ENCODE peak calls at places on chromosomes 4 and X, in five cellular contexts. One of them, this sample, is unnamed. For H3K4me1, the result is how much of the 10 kb centered on the place peaks cover.

GRCh38 chrX:46465203-46465602 is 80.0 kb downstream of the ZNF674 start:
- DNase-seq in thoracic aorta: no peak
- DNase-seq in fibroblast of lung: no peak
- DNase-seq in OCI-LY7: no peak
- DNase-seq in GM23248: no peak
- DNase-seq in this sample: no peak

GRCh38 chr4:138696058-138696457 is 319.5 kb upstream of the NOCT start:
- DNase-seq in thoracic aorta: no peak
- DNase-seq in fibroblast of lung: no peak
- DNase-seq in OCI-LY7: no peak
- DNase-seq in GM23248: no peak
- DNase-seq in this sample: no peak

GRCh38 chrX:19544693-19545305 is 29.5 kb upstream of the MAP3K15 start:
- DNase-seq in thoracic aorta: no peak
- DNase-seq in fibroblast of lung: peak
- DNase-seq in OCI-LY7: peak
- DNase-seq in GM23248: peak
- DNase-seq in this sample: peak

GRCh38 chr4:114964016-114964415 is 149.4 kb downstream of the NDST4 start:
- DNase-seq in thoracic aorta: no peak
- DNase-seq in fibroblast of lung: no peak
- DNase-seq in OCI-LY7: no peak
- DNase-seq in GM23248: no peak
- DNase-seq in this sample: no peak

GRCh38 chrX:12138366-12139313 is at the start of gene FRMPD4:
- DNase-seq in thoracic aorta: no peak
- DNase-seq in fibroblast of lung: no peak
- DNase-seq in OCI-LY7: no peak
- DNase-seq in GM23248: no peak
- DNase-seq in this sample: no peak

GRCh38 chrX:72126048-72126415 is 5.7 kb downstream of the RTL5 start:
- DNase-seq in thoracic aorta: no peak
- DNase-seq in fibroblast of lung: no peak
- DNase-seq in OCI-LY7: no peak
- DNase-seq in GM23248: no peak
- DNase-seq in this sample: no peak

GRCh38 chr4:100795581-100795980 is 277.8 kb upstream of the EMCN start:
- DNase-seq in thoracic aorta: no peak
- DNase-seq in fibroblast of lung: no peak
- DNase-seq in OCI-LY7: no peak
- DNase-seq in GM23248: no peak
- DNase-seq in this sample: no peak

GRCh38 chr4:177105526-177105925 is 204.1 kb upstream of the NEIL3 start:
- DNase-seq in thoracic aorta: no peak
- DNase-seq in fibroblast of lung: no peak
- DNase-seq in OCI-LY7: no peak
- DNase-seq in GM23248: peak
- DNase-seq in this sample: no peak

GRCh38 chr4:167020410-167020809 is 213.9 kb downstream of the SPOCK3 start:
- DNase-seq in thoracic aorta: no peak
- DNase-seq in fibroblast of lung: peak
- DNase-seq in OCI-LY7: peak
- DNase-seq in GM23248: peak
- DNase-seq in this sample: no peak

GRCh38 chr4:185567828-185568442 is 32.6 kb upstream of the PDLIM3 start:
- DNase-seq in thoracic aorta: no peak
- DNase-seq in fibroblast of lung: peak
- DNase-seq in OCI-LY7: no peak
- DNase-seq in GM23248: peak
- DNase-seq in this sample: no peak

GRCh38 chrX:69297521-69297920 is 132.3 kb upstream of the PJA1 start:
- DNase-seq in thoracic aorta: no peak
- DNase-seq in fibroblast of lung: no peak
- DNase-seq in OCI-LY7: no peak
- DNase-seq in GM23248: no peak
- DNase-seq in this sample: no peak

GRCh38 chr4:121977251-121978168 is 25.6 kb upstream of the TRPC3 start:
- DNase-seq in thoracic aorta: no peak
- DNase-seq in fibroblast of lung: peak
- DNase-seq in OCI-LY7: peak
- DNase-seq in GM23248: no peak
- DNase-seq in this sample: no peak

GRCh38 chrX:74383611-74384010 is 37.7 kb upstream of the SLC16A2 start:
- DNase-seq in thoracic aorta: no peak
- DNase-seq in fibroblast of lung: peak
- DNase-seq in OCI-LY7: peak
- DNase-seq in GM23248: peak
- DNase-seq in this sample: peak

GRCh38 chr4:181959121-181959520 is 284.1 kb upstream of the TENM3 start:
- DNase-seq in thoracic aorta: no peak
- DNase-seq in fibroblast of lung: peak
- DNase-seq in OCI-LY7: no peak
- DNase-seq in GM23248: peak
- DNase-seq in this sample: no peak

GRCh38 chr4:181962321-181962720 is 280.9 kb upstream of the TENM3 start:
- DNase-seq in thoracic aorta: no peak
- DNase-seq in fibroblast of lung: no peak
- DNase-seq in OCI-LY7: no peak
- DNase-seq in GM23248: no peak
- DNase-seq in this sample: no peak

GRCh38 chr4:181957088-181957487 is 286.1 kb upstream of the TENM3 start:
- DNase-seq in thoracic aorta: no peak
- DNase-seq in fibroblast of lung: peak
- DNase-seq in OCI-LY7: no peak
- DNase-seq in GM23248: peak
- DNase-seq in this sample: no peak

GRCh38 chr4:181958435-181958834 is 284.8 kb upstream of the TENM3 start:
- DNase-seq in thoracic aorta: no peak
- DNase-seq in fibroblast of lung: no peak
- DNase-seq in OCI-LY7: no peak
- DNase-seq in GM23248: no peak
- DNase-seq in this sample: no peak

GRCh38 chr4:181960384-181960783 is 282.8 kb upstream of the TENM3 start:
- DNase-seq in thoracic aorta: no peak
- DNase-seq in fibroblast of lung: no peak
- DNase-seq in OCI-LY7: no peak
- DNase-seq in GM23248: no peak
- DNase-seq in this sample: no peak
- H3K4me1 ChIP-seq in thoracic aorta: under half
- H3K4me1 ChIP-seq in fibroblast of lung: under half
- H3K4me1 ChIP-seq in OCI-LY7: under half
- H3K4me1 ChIP-seq in GM23248: under half
- H3K4me1 ChIP-seq in this sample: under half

GRCh38 chr4:59814402-59814801 is 1385.7 kb upstream of the ADGRL3 start:
- DNase-seq in thoracic aorta: no peak
- DNase-seq in fibroblast of lung: no peak
- DNase-seq in OCI-LY7: no peak
- DNase-seq in GM23248: no peak
- DNase-seq in this sample: no peak

DNA sequence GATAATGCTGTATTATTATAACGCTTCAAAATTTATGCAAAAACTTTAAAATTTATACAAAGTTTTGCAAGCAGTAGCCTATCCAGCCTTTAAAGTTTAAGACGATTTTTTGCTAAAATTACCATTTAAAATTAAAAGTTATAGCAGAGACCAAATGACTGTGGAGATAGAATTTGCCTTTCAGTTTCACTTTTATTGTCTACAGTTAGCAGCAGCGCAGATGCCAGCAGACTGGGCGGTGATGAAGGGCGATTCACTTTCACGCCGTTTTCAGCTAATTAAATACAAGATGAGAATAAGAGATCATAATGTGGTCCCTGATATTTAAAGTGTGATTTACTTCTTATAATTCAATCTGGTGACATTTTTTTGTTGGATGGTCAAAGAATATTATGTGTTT is 1381.5 kb upstream of the ADGRL3 start:
- DNase-seq in thoracic aorta: no peak
- DNase-seq in fibroblast of lung: peak
- DNase-seq in OCI-LY7: no peak
- DNase-seq in GM23248: no peak
- DNase-seq in this sample: no peak
- H3K4me1 ChIP-seq in thoracic aorta: under half
- H3K4me1 ChIP-seq in fibroblast of lung: under half
- H3K4me1 ChIP-seq in OCI-LY7: under half
- H3K4me1 ChIP-seq in GM23248: under half
- H3K4me1 ChIP-seq in this sample: under half

DNA sequence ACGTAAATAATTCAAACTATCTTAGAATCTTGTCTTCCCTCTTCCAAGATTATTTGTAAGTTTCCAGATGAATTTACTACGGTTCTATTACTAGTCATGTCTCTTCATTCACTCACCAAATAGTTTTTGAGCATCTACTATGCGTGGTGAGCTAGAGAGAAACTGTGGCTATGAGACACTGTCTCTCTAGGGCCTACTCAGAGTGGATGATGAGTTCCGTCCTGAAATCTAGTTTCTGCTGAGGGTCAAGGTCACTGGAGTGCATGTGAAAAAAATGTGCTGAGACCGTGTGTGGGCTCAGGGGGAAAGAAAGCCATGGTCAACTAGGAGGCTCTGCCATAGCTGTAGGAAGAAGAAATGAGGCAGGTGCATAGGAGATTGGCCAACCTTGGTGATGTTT is 320.2 kb upstream of the GATB start:
- DNase-seq in thoracic aorta: no peak
- DNase-seq in fibroblast of lung: no peak
- DNase-seq in OCI-LY7: no peak
- DNase-seq in GM23248: no peak
- DNase-seq in this sample: no peak
- H3K4me1 ChIP-seq in thoracic aorta: under half
- H3K4me1 ChIP-seq in fibroblast of lung: under half
- H3K4me1 ChIP-seq in OCI-LY7: under half
- H3K4me1 ChIP-seq in GM23248: under half
- H3K4me1 ChIP-seq in this sample: under half

GRCh38 chr4:8199594-8200301 is 658 bp downstream of the SH3TC1 start:
- DNase-seq in thoracic aorta: no peak
- DNase-seq in fibroblast of lung: no peak
- DNase-seq in OCI-LY7: no peak
- DNase-seq in GM23248: no peak
- DNase-seq in this sample: no peak
- H3K4me1 ChIP-seq in thoracic aorta: under half
- H3K4me1 ChIP-seq in fibroblast of lung: under half
- H3K4me1 ChIP-seq in OCI-LY7: half or more
- H3K4me1 ChIP-seq in GM23248: under half
- H3K4me1 ChIP-seq in this sample: under half

GRCh38 chr4:155530290-155530689 is 136.4 kb upstream of the GUCY1A1 start:
- DNase-seq in thoracic aorta: no peak
- DNase-seq in fibroblast of lung: no peak
- DNase-seq in OCI-LY7: no peak
- DNase-seq in GM23248: no peak
- DNase-seq in this sample: no peak
- H3K4me1 ChIP-seq in thoracic aorta: under half
- H3K4me1 ChIP-seq in fibroblast of lung: under half
- H3K4me1 ChIP-seq in OCI-LY7: under half
- H3K4me1 ChIP-seq in GM23248: under half
- H3K4me1 ChIP-seq in this sample: under half

GRCh38 chr4:8238061-8238511 is 31.5 kb upstream of the HTRA3 start:
- DNase-seq in thoracic aorta: no peak
- DNase-seq in fibroblast of lung: no peak
- DNase-seq in OCI-LY7: peak
- DNase-seq in GM23248: no peak
- DNase-seq in this sample: no peak
- H3K4me1 ChIP-seq in thoracic aorta: under half
- H3K4me1 ChIP-seq in fibroblast of lung: under half
- H3K4me1 ChIP-seq in OCI-LY7: under half
- H3K4me1 ChIP-seq in GM23248: under half
- H3K4me1 ChIP-seq in this sample: under half

GRCh38 chr4:173237722-173238121 is 69.1 kb downstream of the GALNT7 start:
- DNase-seq in thoracic aorta: no peak
- DNase-seq in fibroblast of lung: no peak
- DNase-seq in OCI-LY7: no peak
- DNase-seq in GM23248: no peak
- DNase-seq in this sample: no peak
- H3K4me1 ChIP-seq in thoracic aorta: under half
- H3K4me1 ChIP-seq in fibroblast of lung: under half
- H3K4me1 ChIP-seq in OCI-LY7: under half
- H3K4me1 ChIP-seq in GM23248: under half
- H3K4me1 ChIP-seq in this sample: under half

GRCh38 chr4:83328486-83328885 is 6.2 kb downstream of the HPSE start:
- DNase-seq in thoracic aorta: no peak
- DNase-seq in fibroblast of lung: no peak
- DNase-seq in OCI-LY7: no peak
- DNase-seq in GM23248: peak
- DNase-seq in this sample: no peak

GRCh38 chr4:83320548-83320947 is 14.1 kb downstream of the HPSE start:
- DNase-seq in thoracic aorta: peak
- DNase-seq in fibroblast of lung: no peak
- DNase-seq in OCI-LY7: no peak
- DNase-seq in GM23248: peak
- DNase-seq in this sample: no peak

GRCh38 chr4:83326546-83326945 is 8.1 kb downstream of the HPSE start:
- DNase-seq in thoracic aorta: no peak
- DNase-seq in fibroblast of lung: no peak
- DNase-seq in OCI-LY7: no peak
- DNase-seq in GM23248: no peak
- DNase-seq in this sample: no peak

GRCh38 chr4:83323136-83323535 is 11.5 kb downstream of the HPSE start:
- DNase-seq in thoracic aorta: no peak
- DNase-seq in fibroblast of lung: no peak
- DNase-seq in OCI-LY7: no peak
- DNase-seq in GM23248: no peak
- DNase-seq in this sample: no peak
- H3K4me1 ChIP-seq in thoracic aorta: under half
- H3K4me1 ChIP-seq in fibroblast of lung: under half
- H3K4me1 ChIP-seq in OCI-LY7: under half
- H3K4me1 ChIP-seq in GM23248: under half
- H3K4me1 ChIP-seq in this sample: under half